ENCODE peak calls at places on chromosome 6, in six cellular contexts. R, Y, D, K, Z and N are unnamed samples.

GRCh38 chr6:474454-475185 is 83.1 kb downstream of the IRF4 start:
- DNase-seq in R (no peak), K (peak; percentile 62), D (peak; percentile 84), Z (peak; percentile 72), Y (peak; percentile 40), N (no peak)

GRCh38 chr6:126039284-126039683 is 52.9 kb downstream of the TRMT11 start:
- DNase-seq in Y (no peak), Z (no peak), D (no peak), R (no peak), K (no peak), N (no peak)

GRCh38 chr6:134921980-134922313 is 28.0 kb downstream of the ALDH8A1 start:
- DNase-seq in R (no peak), Z (no peak), Y (no peak), K (no peak), D (no peak), N (no peak)

GRCh38 chr6:170074435-170074834 is 216.4 kb downstream of the DLL1 start:
- DNase-seq in K (peak; percentile 3), Y (no peak), Z (no peak), D (no peak), R (no peak), N (no peak)

GRCh38 chr6:7909323-7910276 is 988 bp downstream of the TXNDC5 start:
- DNase-seq in Y (peak; percentile 77), D (peak; percentile 46), R (peak; percentile 30), K (peak; percentile 65), Z (peak; percentile 10), N (peak; percentile 86)

GRCh38 chr6:102766946-102767345 is 1373.4 kb downstream of the GRIK2 start:
- DNase-seq in K (no peak), R (no peak), Y (no peak), D (no peak), Z (no peak), N (no peak)

GRCh38 chr6:112691289-112691688 is 344.2 kb downstream of the RFPL4B start:
- DNase-seq in K (no peak), Y (no peak), D (no peak), R (no peak), Z (no peak), N (no peak)

GRCh38 chr6:80454197-80454596 is 347.7 kb downstream of the BCKDHB start:
- DNase-seq in D (no peak), Y (no peak), Z (no peak), K (no peak), R (no peak), N (no peak)

GRCh38 chr6:34272022-34272926 is 23.5 kb upstream of the SMIM29 start:
- DNase-seq in Z (no peak), K (no peak), Y (no peak), R (no peak), D (no peak), N (peak; percentile 69)

GRCh38 chr6:56904068-56904467 is 50.8 kb upstream of the BEND6 start:
- DNase-seq in Y (no peak), D (no peak), K (no peak), R (no peak), Z (no peak), N (no peak)

GRCh38 chr6:129767776-129768490 is 58.0 kb upstream of the ARHGAP18 start:
- DNase-seq in K (no peak), Z (no peak), Y (peak; percentile 27), R (no peak), D (no peak), N (no peak)

GRCh38 chr6:40307712-40308111 is 279.5 kb downstream of the LRFN2 start:
- DNase-seq in D (no peak), Z (no peak), K (no peak), Y (no peak), R (no peak), N (no peak)

GRCh38 chr6:116268589-116269293 is 11.0 kb downstream of the TSPYL1 start:
- DNase-seq in D (peak; percentile 77), Y (peak; percentile 59), R (no peak), K (no peak), Z (peak; percentile 50), N (no peak)

GRCh38 chr6:16949696-16950095 is 152.2 kb upstream of the STMND1 start:
- DNase-seq in Y (no peak), D (no peak), R (no peak), Z (no peak), K (no peak), N (no peak)

GRCh38 chr6:16950311-16950710 is 151.5 kb upstream of the STMND1 start:
- DNase-seq in Y (no peak), D (no peak), R (no peak), K (no peak), Z (no peak), N (no peak)

GRCh38 chr6:16947461-16948159 is 154.2 kb upstream of the STMND1 start:
- DNase-seq in Y (peak; percentile 7), K (no peak), R (no peak), D (no peak), Z (no peak), N (no peak)

GRCh38 chr6:16950825-16951495 is 150.9 kb upstream of the STMND1 start:
- DNase-seq in Y (no peak), R (no peak), K (no peak), Z (no peak), D (no peak), N (no peak)

DNA sequence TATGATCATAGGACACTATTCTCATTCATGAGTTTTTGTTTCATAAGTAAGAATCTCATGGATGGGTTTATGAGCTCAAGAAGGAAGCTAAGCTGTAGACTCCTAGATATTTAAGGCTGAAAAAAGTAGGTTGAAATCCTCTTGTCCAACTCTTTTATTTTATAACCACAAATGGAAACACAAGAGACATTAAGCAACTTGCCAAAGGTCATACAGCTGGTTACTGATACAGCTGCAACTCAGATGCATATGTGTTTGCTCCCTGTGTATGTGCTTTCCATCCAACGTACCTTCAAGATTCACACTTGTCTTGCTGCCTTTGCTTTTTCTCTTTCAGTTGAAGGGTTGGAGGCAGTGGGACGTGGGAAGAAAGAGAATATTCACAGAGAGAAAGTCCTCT is 153.5 kb upstream of the STMND1 start:
- DNase-seq in D (no peak), Y (no peak), R (no peak), Z (no peak), K (no peak), N (no peak)
- H3K4me3 ChIP-seq in D (no peak overlapping the region), Y (no peak overlapping the region), R (no peak overlapping the region), Z (no peak overlapping the region), K (no peak overlapping the region), N (no peak overlapping the region)

GRCh38 chr6:36349240-36349639 is 12.6 kb upstream of the BNIP5 start:
- DNase-seq in K (peak; percentile 75), Y (no peak), D (peak; percentile 30), R (no peak), Z (peak; percentile 11), N (no peak)
- H3K4me1 ChIP-seq in K (no peaks in the 10 kb centered on the region), Y (peaks cover 4% of the 10 kb centered on the region), D (no peaks in the 10 kb centered on the region), R (peaks cover 6% of the 10 kb centered on the region), Z (no peaks in the 10 kb centered on the region), N (no peaks in the 10 kb centered on the region)

GRCh38 chr6:52283111-52283510 is 1.4 kb downstream of the MCM3 start:
- DNase-seq in K (no peak), Z (no peak), R (no peak), Y (no peak), D (no peak), N (no peak)
- H3K4me3 ChIP-seq in K (no peak overlapping the region), Z (no peak overlapping the region), R (no peak overlapping the region), Y (peak overlapping the region; percentile 84), D (peak overlapping the region; percentile 85), N (peak overlapping the region; percentile 86)

GRCh38 chr6:108252055-108252454 is 8.8 kb downstream of the SNX3 start:
- DNase-seq in R (no peak), Y (no peak), K (no peak), Z (no peak), D (no peak), N (no peak)
- H3K4me1 ChIP-seq in R (peaks cover 8% of the 10 kb centered on the region), Y (no peaks in the 10 kb centered on the region), K (peaks cover 39% of the 10 kb centered on the region), Z (peaks cover 31% of the 10 kb centered on the region), D (peaks cover 23% of the 10 kb centered on the region), N (peaks cover 7% of the 10 kb centered on the region)